ENCODE peak calls at places on chromosomes 12 and 14, in nine cellular contexts. A, W, B, D, E, Y, M, F and G are unnamed samples.

GRCh38 chr12:73112035-73112816 is 840.1 kb downstream of the TRHDE start:
- DNase-seq in D (no peak), F (no peak), B (no peak), E (no peak), A (no peak), M (no peak), W (no peak), Y (no peak), G (no peak)

GRCh38 chr12:38384816-38385491 is 68.4 kb downstream of the ALG10B start:
- DNase-seq in E (no peak), M (no peak), Y (no peak), A (no peak), B (no peak), D (peak; percentile 2), W (no peak), F (no peak), G (no peak)

GRCh38 chr12:72230589-72230988 is 41.6 kb upstream of the TRHDE start:
- DNase-seq in M (no peak), D (no peak), W (no peak), F (no peak), Y (no peak), B (no peak), A (peak; percentile 52), E (no peak), G (no peak)

GRCh38 chr12:29547151-29547561 is 49.7 kb upstream of the OVCH1 start:
- DNase-seq in A (peak; percentile 55), D (no peak), B (no peak), E (no peak), F (no peak), Y (peak; percentile 82), W (no peak), M (no peak), G (no peak)

GRCh38 chr14:23172096-23172495 is 11.4 kb downstream of the SLC7A8 start:
- DNase-seq in B (peak; percentile 77), F (no peak), D (no peak), Y (no peak), E (no peak), A (no peak), W (no peak), M (no peak), G (no peak)

GRCh38 chr14:54762296-54762695 is 140.3 kb downstream of the GCH1 start:
- DNase-seq in A (peak; percentile 32), E (no peak), D (no peak), W (peak; percentile 55), M (no peak), F (no peak), B (no peak), Y (peak; percentile 50), G (no peak)

GRCh38 chr12:75945581-75945980 is 86.0 kb downstream of the PHLDA1 start:
- DNase-seq in F (no peak), M (no peak), B (no peak), W (no peak), D (no peak), E (no peak), A (no peak), Y (no peak), G (no peak)

GRCh38 chr14:69979882-69980281 is 100.7 kb downstream of the SMOC1 start:
- DNase-seq in W (no peak), F (no peak), Y (no peak), D (no peak), B (no peak), E (no peak), M (no peak), A (no peak), G (no peak)

GRCh38 chr12:12376636-12377448 is 20.0 kb downstream of the BORCS5 start:
- DNase-seq in B (peak; percentile 65), A (peak; percentile 88), F (no peak), M (no peak), E (no peak), Y (peak; percentile 85), W (peak; percentile 20), D (peak; percentile 10), G (no peak)

GRCh38 chr12:52358575-52359350 is 8.5 kb downstream of the KRT85 start:
- DNase-seq in W (peak; percentile 64), Y (no peak), D (no peak), F (peak; percentile 15), M (no peak), B (no peak), E (no peak), A (no peak), G (peak; percentile 18)

GRCh38 chr12:114682920-114683708 is 861 bp downstream of the TBX3 start:
- DNase-seq in E (peak; percentile 38), B (no peak), M (peak; percentile 59), A (peak; percentile 51), W (no peak), Y (no peak), D (peak; percentile 62), F (no peak), G (no peak)

GRCh38 chr12:70242695-70243509 is at the start of gene CNOT2:
- DNase-seq in Y (peak; percentile 94), F (peak; percentile 86), E (peak; percentile 92), D (peak; percentile 93), W (peak; percentile 94), B (peak; percentile 86), A (peak; percentile 95), M (peak; percentile 91), G (peak; percentile 93)

GRCh38 chr12:102459314-102459713 is 21.0 kb downstream of the IGF1 start:
- DNase-seq in A (no peak), B (no peak), W (no peak), M (no peak), D (no peak), F (no peak), Y (peak; percentile 17), E (no peak), G (no peak)

GRCh38 chr12:54993181-54993835 is 8.7 kb upstream of the TESPA1 start:
- DNase-seq in F (peak; percentile 37), D (peak; percentile 53), B (peak; percentile 45), W (peak; percentile 78), A (peak; percentile 77), M (peak; percentile 66), E (peak; percentile 44), Y (peak; percentile 67), G (no peak)

GRCh38 chr12:84508325-84508861 is 404.2 kb downstream of the SLC6A15 start:
- DNase-seq in W (no peak), Y (peak; percentile 87), F (no peak), D (peak; percentile 3), M (peak; percentile 36), A (peak; percentile 67), E (peak; percentile 11), B (peak; percentile 93), G (no peak)
- TF ChIP-seq CTCF in W (no peak), Y (peak; percentile 85), F (no peak), D (peak; percentile 18), M (peak; percentile 43), A (peak; percentile 53), E (peak; percentile 19), B (peak; percentile 74), G (no peak)

GRCh38 chr14:103730490-103731035 is 15.0 kb downstream of the ZFYVE21 start:
- DNase-seq in A (no peak), F (no peak), B (no peak), Y (no peak), M (peak; percentile 91), D (no peak), E (peak; percentile 80), W (no peak), G (no peak)
- TF ChIP-seq CTCF in A (peak; percentile 4), F (no peak), B (no peak), Y (peak; percentile 4), M (peak; percentile 16), D (no peak), E (no peak), W (no peak), G (no peak)

DNA sequence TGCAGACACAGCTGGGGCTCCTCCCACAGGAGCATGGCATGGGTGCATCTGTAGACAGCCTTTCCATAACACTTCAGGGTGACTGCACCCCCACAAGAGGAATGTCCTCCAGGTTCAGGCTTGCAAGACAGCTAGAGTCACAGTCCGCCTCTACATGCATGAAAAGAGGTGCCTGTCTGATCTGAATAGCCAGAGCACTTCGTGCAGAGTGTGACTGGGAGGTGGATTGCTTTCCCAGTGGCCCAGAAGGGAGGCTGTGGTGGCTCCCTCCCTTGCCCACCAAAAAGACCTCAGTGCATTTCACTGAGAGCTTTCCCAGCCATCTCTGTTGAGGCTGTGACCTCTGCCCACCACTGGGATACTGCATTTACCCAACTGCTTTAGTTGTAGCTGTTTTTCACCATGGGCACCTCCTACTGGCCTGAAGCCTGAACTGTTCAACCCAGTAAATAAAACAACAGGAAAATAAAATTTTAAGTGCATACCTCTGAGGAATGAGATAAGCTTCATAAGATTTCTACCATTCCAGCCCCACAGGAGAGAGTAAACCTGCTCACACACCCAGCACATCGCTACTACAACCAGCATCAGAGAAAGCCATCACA is 14.1 kb downstream of the CEP128 start:
- DNase-seq in Y (no peak), A (no peak), W (no peak), F (no peak), E (no peak), B (peak; percentile 74), M (no peak), D (no peak), G (no peak)
- TF ChIP-seq CTCF in Y (no peak), A (no peak), W (no peak), F (no peak), E (no peak), B (peak; percentile 46), M (no peak), D (no peak), G (peak; percentile 21)

GRCh38 chr14:74084277-74085046 is at the start of the genes ALDH6A1 and LIN52:
- DNase-seq in F (peak; percentile 100), W (peak; percentile 100), A (peak; percentile 100), M (peak; percentile 100), B (peak; percentile 100), Y (peak; percentile 100), D (peak; percentile 100), E (peak; percentile 100), G (peak; percentile 99)
- TF ChIP-seq CTCF in F (no peak), W (no peak), A (no peak), M (peak; percentile 17), B (peak; percentile 48), Y (no peak), D (no peak), E (peak; percentile 22), G (peak; percentile 6)

GRCh38 chr12:131981388-131981787 is 31.6 kb downstream of the EP400 start:
- DNase-seq in B (no peak), M (no peak), E (no peak), Y (no peak), W (no peak), A (no peak), F (no peak), D (no peak), G (no peak)

GRCh38 chr12:131982041-131982440 is 32.3 kb downstream of the EP400 start:
- DNase-seq in F (no peak), A (no peak), M (no peak), Y (no peak), E (no peak), W (no peak), B (no peak), D (no peak), G (no peak)

GRCh38 chr12:131979606-131980005 is 29.9 kb downstream of the EP400 start:
- DNase-seq in A (no peak), E (no peak), F (no peak), Y (no peak), M (no peak), W (no peak), D (no peak), B (no peak), G (no peak)

GRCh38 chr12:131983026-131983425 is 33.3 kb downstream of the EP400 start:
- DNase-seq in F (no peak), B (no peak), E (no peak), Y (no peak), W (no peak), D (no peak), M (no peak), A (no peak), G (no peak)

GRCh38 chr12:131980263-131980662 is 30.5 kb downstream of the EP400 start:
- DNase-seq in Y (peak; percentile 43), M (no peak), W (no peak), A (peak; percentile 28), F (no peak), B (no peak), E (no peak), D (no peak), G (no peak)
- TF ChIP-seq CTCF in Y (peak; percentile 22), M (peak; percentile 26), W (no peak), A (no peak), F (no peak), B (peak; percentile 36), E (no peak), D (no peak), G (no peak)